ENCODE peak calls at places on chromosomes 13 and 19, in nine cellular contexts. N, F, Y, A, Q, J, I, W and B are unnamed samples.

GRCh38 chr19:1746401-1747284 is 6.7 kb upstream of the ONECUT3 start:
- DNase-seq in N (peak), F (no peak), Y (no peak), A (peak), Q (no peak), J (peak), I (no peak), W (no peak), B (no peak)

GRCh38 chr19:38618590-38619360 is at the start of gene EIF3K:
- DNase-seq in N (peak), F (peak), Y (peak), A (peak), Q (peak), J (peak), I (peak), W (peak), B (peak)

GRCh38 chr19:35828694-35829301 is 16.2 kb upstream of the PRODH2 start:
- DNase-seq in N (peak), F (no peak), Y (peak), A (no peak), Q (peak), J (peak), I (peak), W (no peak), B (no peak)

GRCh38 chr13:25686831-25687495 is 315.2 kb downstream of the ATP8A2 start:
- DNase-seq in N (no peak), F (no peak), Y (no peak), A (no peak), Q (no peak), J (no peak), I (no peak), W (no peak), B (no peak)

GRCh38 chr19:10132848-10133350 is 13.2 kb upstream of the EIF3G start:
- DNase-seq in N (no peak), F (no peak), Y (no peak), A (no peak), Q (no peak), J (no peak), I (no peak), W (no peak), B (no peak)

GRCh38 chr19:32864318-32865007 is 5.1 kb downstream of the SLC7A9 start:
- DNase-seq in N (no peak), F (no peak), Y (no peak), A (no peak), Q (no peak), J (no peak), I (no peak), W (no peak), B (no peak)

GRCh38 chr19:50896591-50897190 is 14.5 kb downstream of the KLK4 start:
- DNase-seq in N (peak), F (no peak), Y (no peak), A (peak), Q (peak), J (no peak), I (peak), W (peak), B (peak)

GRCh38 chr19:888615-889385 is 4.2 kb downstream of the MED16 start:
- DNase-seq in N (no peak), F (no peak), Y (no peak), A (no peak), Q (no peak), J (no peak), I (peak), W (no peak), B (no peak)

GRCh38 chr13:113393572-113394503 is 29.9 kb upstream of the GRTP1 start:
- DNase-seq in N (peak), F (no peak), Y (peak), A (peak), Q (peak), J (peak), I (peak), W (no peak), B (peak)

GRCh38 chr19:54388001-54388802 is 23.5 kb upstream of the LAIR1 start:
- DNase-seq in N (no peak), F (no peak), Y (peak), A (no peak), Q (no peak), J (peak), I (no peak), W (no peak), B (no peak)

GRCh38 chr13:56700324-56700723 is 440.4 kb upstream of the PRR20A start:
- DNase-seq in N (peak), F (no peak), Y (no peak), A (no peak), Q (no peak), J (peak), I (no peak), W (no peak), B (no peak)

GRCh38 chr19:27793128-27793643 is 1419.8 kb downstream of the UQCRFS1 start:
- DNase-seq in N (peak), F (peak), Y (peak), A (peak), Q (peak), J (peak), I (peak), W (peak), B (peak)

GRCh38 chr13:73934215-73934623 is 200.0 kb downstream of the KLF12 start:
- DNase-seq in N (peak), F (no peak), Y (no peak), A (no peak), Q (no peak), J (no peak), I (no peak), W (no peak), B (no peak)

GRCh38 chr19:31570718-31571117 is 221.5 kb upstream of the TSHZ3 start:
- DNase-seq in N (no peak), F (no peak), Y (no peak), A (no peak), Q (no peak), J (no peak), I (no peak), W (no peak), B (no peak)
- TF ChIP-seq REST in N (no peak), F (no peak), Y (no peak), A (no peak), Q (no peak), J (no peak), I (no peak), W (no peak), B (no peak)

GRCh38 chr13:28552288-28552687 is 57.4 kb upstream of the FLT1 start:
- DNase-seq in N (no peak), F (no peak), Y (no peak), A (no peak), Q (no peak), J (no peak), I (no peak), W (no peak), B (no peak)
- TF ChIP-seq REST in N (no peak), F (no peak), Y (no peak), A (no peak), Q (no peak), J (no peak), I (no peak), W (no peak), B (no peak)

DNA sequence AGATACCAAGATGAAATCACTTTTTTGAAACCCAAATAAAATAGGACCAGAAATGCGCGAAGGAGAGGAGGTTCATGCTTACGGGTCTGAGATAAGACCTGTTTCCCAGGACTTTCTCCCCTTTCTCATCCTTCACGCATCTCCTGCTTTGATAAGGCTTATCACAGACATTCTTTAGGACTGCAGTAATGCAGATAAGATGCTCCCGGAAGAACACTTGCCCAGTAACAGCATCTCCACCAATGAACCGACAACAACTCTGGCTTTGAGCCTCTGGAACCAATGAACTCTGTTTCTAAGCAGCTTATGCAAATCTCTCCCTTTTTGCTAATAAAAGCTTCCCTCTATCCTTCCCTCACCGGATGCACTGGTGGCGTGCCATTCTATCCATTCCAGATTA is 783.4 kb upstream of the ARGLU1 start:
- DNase-seq in N (no peak), F (no peak), Y (peak), A (no peak), Q (no peak), J (no peak), I (no peak), W (no peak), B (no peak)
- TF ChIP-seq REST in N (no peak), F (no peak), Y (no peak), A (no peak), Q (no peak), J (no peak), I (no peak), W (no peak), B (no peak)

DNA sequence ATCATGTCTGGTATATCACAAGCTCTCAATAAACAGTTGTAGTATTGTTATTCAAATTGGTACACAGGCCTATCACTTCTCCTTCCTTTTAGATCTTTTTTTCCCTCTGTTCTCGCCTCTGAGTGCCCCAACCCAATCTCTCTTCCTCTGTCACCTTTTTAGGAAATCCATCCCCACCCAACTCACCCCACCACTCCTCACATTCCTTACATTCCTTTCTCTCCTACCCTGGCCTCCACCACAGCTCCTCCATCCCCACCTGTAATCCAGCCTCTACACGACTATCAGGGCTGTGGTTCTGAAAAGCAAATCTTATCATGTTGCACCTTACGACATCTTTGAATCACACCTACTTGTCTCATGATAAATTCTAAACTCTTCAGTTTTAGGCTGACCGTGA is 545.4 kb upstream of the GPC6 start:
- DNase-seq in N (no peak), F (no peak), Y (peak), A (no peak), Q (no peak), J (no peak), I (no peak), W (no peak), B (no peak)
- TF ChIP-seq REST in N (no peak), F (no peak), Y (no peak), A (no peak), Q (no peak), J (no peak), I (no peak), W (no peak), B (no peak)

GRCh38 chr13:21124853-21125252 is 51.5 kb downstream of the SKA3 start:
- DNase-seq in N (peak), F (peak), Y (peak), A (no peak), Q (peak), J (peak), I (no peak), W (no peak), B (no peak)
- TF ChIP-seq REST in N (no peak), F (no peak), Y (no peak), A (no peak), Q (no peak), J (no peak), I (no peak), W (no peak), B (no peak)

DNA sequence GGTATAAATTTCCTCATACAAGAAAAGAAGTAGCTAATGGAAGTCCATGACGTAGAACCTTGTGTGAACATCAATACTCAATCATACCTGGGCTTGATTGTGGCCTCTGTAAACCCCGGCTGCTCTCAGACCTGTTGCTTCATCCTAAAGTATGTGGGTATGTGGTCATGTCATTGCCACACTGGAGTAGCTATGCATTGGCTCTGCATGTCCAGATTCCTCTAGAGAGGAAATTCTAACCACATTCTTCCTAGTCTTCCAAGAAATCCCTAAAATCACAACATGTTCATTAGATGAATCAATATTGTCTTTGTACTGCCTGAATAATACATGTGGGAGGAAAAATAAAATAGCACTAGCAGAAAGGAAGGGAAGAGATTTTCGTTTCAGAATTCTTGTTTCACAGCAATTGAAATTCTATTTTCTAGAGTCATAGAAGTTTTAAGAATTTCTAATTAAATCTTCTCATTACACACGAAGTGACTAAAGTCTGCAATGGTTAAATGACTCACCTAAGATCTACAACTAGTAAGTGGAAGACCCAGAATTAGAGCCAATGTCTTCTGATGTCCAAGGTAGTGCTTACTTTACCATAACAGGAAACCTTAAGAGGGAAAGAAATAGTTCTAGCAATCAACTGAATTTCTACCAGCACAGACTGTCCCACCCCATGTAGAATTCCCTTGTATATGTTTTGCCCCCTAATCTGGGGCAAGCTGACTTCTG is 28.0 kb downstream of the RXFP2 start:
- DNase-seq in N (no peak), F (no peak), Y (no peak), A (no peak), Q (no peak), J (peak), I (no peak), W (no peak), B (no peak)
- TF ChIP-seq REST in N (no peak), F (no peak), Y (no peak), A (no peak), Q (no peak), J (no peak), I (no peak), W (no peak), B (no peak)

DNA sequence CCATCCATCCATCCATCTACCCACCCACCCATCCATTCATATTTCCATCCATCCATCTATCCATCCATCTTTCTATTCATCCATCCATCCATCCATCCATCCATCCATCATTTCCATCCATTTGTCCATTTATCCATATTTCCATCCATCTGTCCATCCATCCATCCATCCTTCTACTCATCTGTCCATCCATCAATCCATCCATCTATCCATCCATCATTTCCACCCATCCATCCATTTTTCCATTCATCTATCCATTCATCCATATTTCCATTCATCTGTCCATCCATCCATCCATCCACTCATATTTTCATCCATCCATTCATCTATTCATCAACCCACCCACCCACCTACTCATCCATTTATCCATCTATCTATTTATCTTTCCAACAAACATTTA is 229.6 kb downstream of the TEX29 start:
- DNase-seq in N (no peak), F (no peak), Y (no peak), A (no peak), Q (no peak), J (no peak), I (no peak), W (no peak), B (no peak)
- TF ChIP-seq REST in N (no peak), F (no peak), Y (no peak), A (no peak), Q (no peak), J (no peak), I (no peak), W (no peak), B (no peak)